ENCODE peak calls at places on chromosome 2, in five cellular contexts. V is occipital lobe; F is mucosa of gallbladder; Z is activated CD4-positive, alpha-beta T cell treated with anti-CD3 and anti-CD28 coated beads, Interleukin-2, amount 50 U/mL, for 48 hours; N is cerebellar cortex. K is an unnamed sample.

GRCh38 chr2:98559581-98559980 is 48.7 kb downstream of the COA5 start:
- DNase-seq in F (no peak), V (no peak), Z (no peak), N (no peak), K (no peak)

GRCh38 chr2:15673919-15674636 is 82.4 kb downstream of the DDX1 start:
- DNase-seq in N (no peak), F (no peak), V (no peak), Z (no peak), K (no peak)

GRCh38 chr2:38957972-38958371 is 68.3 kb downstream of the ARHGEF33 start:
- DNase-seq in F (no peak), V (no peak), N (no peak), Z (no peak), K (no peak)

GRCh38 chr2:127045792-127046501 is 61.0 kb downstream of the BIN1 start:
- DNase-seq in N (no peak), F (no peak), Z (no peak), V (no peak), K (no peak)

GRCh38 chr2:127526940-127527804 is 883 bp upstream of the IWS1 start:
- DNase-seq in Z (no peak), F (no peak), N (no peak), V (no peak), K (no peak)

GRCh38 chr2:222861411-222862067 is 703 bp downstream of the ACSL3 start:
- DNase-seq in Z (peak; percentile 39), N (peak; percentile 31), F (no peak), V (peak; percentile 46), K (peak; percentile 42)

GRCh38 chr2:162086904-162087303 is 12.9 kb upstream of the DPP4 start:
- DNase-seq in F (no peak), Z (no peak), N (no peak), V (no peak), K (no peak)

GRCh38 chr2:120767486-120768005 is 31.9 kb downstream of the GLI2 start:
- DNase-seq in V (no peak), Z (no peak), F (no peak), N (no peak), K (no peak)

GRCh38 chr2:20356042-20356441 is 5.4 kb upstream of the PUM2 start:
- DNase-seq in F (no peak), Z (no peak), N (no peak), V (no peak), K (no peak)

GRCh38 chr2:191927991-191928390 is 81.1 kb upstream of the CAVIN2 start:
- DNase-seq in N (no peak), F (no peak), Z (no peak), V (no peak), K (no peak)

GRCh38 chr2:43293744-43294695 is 67.6 kb upstream of the ZFP36L2 start:
- DNase-seq in F (peak; percentile 63), N (no peak), V (no peak), Z (peak; percentile 39), K (no peak)

K was measured in testis.